ENCODE peak calls at places on chromosome 20, in nine cellular contexts. One of them, this sample, is unnamed.

GRCh38 chr20:64095927-64096326 is 11.4 kb downstream of the NPBWR2 start:
- DNase-seq in stimulated activated CD4-positive, alpha-beta T cell treated with anti-CD3 and anti-CD28 coated beads, Interleukin-12 subunit alpha, Interleukin-12 subunit beta, amount 100 ng/mL, for 48 hours: no peak
- DNase-seq in H9: no peak
- DNase-seq in glutamatergic neuron: no peak
- DNase-seq in Right ventricle myocardium superior: no peak
- DNase-seq in foreskin fibroblast: no peak
- DNase-seq in MM.1S: no peak
- DNase-seq in cardiac muscle cell: no peak
- DNase-seq in fibroblast of pulmonary artery: no peak
- DNase-seq in this sample: no peak

GRCh38 chr20:44081888-44082287 is 105.1 kb downstream of the JPH2 start:
- DNase-seq in stimulated activated CD4-positive, alpha-beta T cell treated with anti-CD3 and anti-CD28 coated beads, Interleukin-12 subunit alpha, Interleukin-12 subunit beta, amount 100 ng/mL, for 48 hours: no peak
- DNase-seq in H9: no peak
- DNase-seq in glutamatergic neuron: no peak
- DNase-seq in Right ventricle myocardium superior: no peak
- DNase-seq in foreskin fibroblast: no peak
- DNase-seq in MM.1S: no peak
- DNase-seq in cardiac muscle cell: no peak
- DNase-seq in fibroblast of pulmonary artery: no peak
- DNase-seq in this sample: no peak

GRCh38 chr20:62740286-62741141 is 31.9 kb downstream of the NTSR1 start:
- DNase-seq in stimulated activated CD4-positive, alpha-beta T cell treated with anti-CD3 and anti-CD28 coated beads, Interleukin-12 subunit alpha, Interleukin-12 subunit beta, amount 100 ng/mL, for 48 hours: peak
- DNase-seq in H9: no peak
- DNase-seq in glutamatergic neuron: peak
- DNase-seq in Right ventricle myocardium superior: peak
- DNase-seq in foreskin fibroblast: peak
- DNase-seq in MM.1S: peak
- DNase-seq in cardiac muscle cell: no peak
- DNase-seq in fibroblast of pulmonary artery: peak
- DNase-seq in this sample: no peak

GRCh38 chr20:41466836-41467619 is 100.4 kb upstream of the EMILIN3 start:
- DNase-seq in stimulated activated CD4-positive, alpha-beta T cell treated with anti-CD3 and anti-CD28 coated beads, Interleukin-12 subunit alpha, Interleukin-12 subunit beta, amount 100 ng/mL, for 48 hours: no peak
- DNase-seq in H9: no peak
- DNase-seq in glutamatergic neuron: no peak
- DNase-seq in Right ventricle myocardium superior: no peak
- DNase-seq in foreskin fibroblast: no peak
- DNase-seq in MM.1S: no peak
- DNase-seq in cardiac muscle cell: no peak
- DNase-seq in fibroblast of pulmonary artery: no peak
- DNase-seq in this sample: no peak

GRCh38 chr20:36875702-36876472 is at the start of gene TLDC2:
- DNase-seq in stimulated activated CD4-positive, alpha-beta T cell treated with anti-CD3 and anti-CD28 coated beads, Interleukin-12 subunit alpha, Interleukin-12 subunit beta, amount 100 ng/mL, for 48 hours: no peak
- DNase-seq in H9: no peak
- DNase-seq in glutamatergic neuron: no peak
- DNase-seq in Right ventricle myocardium superior: no peak
- DNase-seq in foreskin fibroblast: no peak
- DNase-seq in MM.1S: peak
- DNase-seq in cardiac muscle cell: no peak
- DNase-seq in fibroblast of pulmonary artery: no peak
- DNase-seq in this sample: no peak

GRCh38 chr20:10647471-10647870 is 26.3 kb downstream of the JAG1 start:
- DNase-seq in stimulated activated CD4-positive, alpha-beta T cell treated with anti-CD3 and anti-CD28 coated beads, Interleukin-12 subunit alpha, Interleukin-12 subunit beta, amount 100 ng/mL, for 48 hours: no peak
- DNase-seq in H9: no peak
- DNase-seq in glutamatergic neuron: peak
- DNase-seq in Right ventricle myocardium superior: no peak
- DNase-seq in foreskin fibroblast: peak
- DNase-seq in MM.1S: no peak
- DNase-seq in cardiac muscle cell: peak
- DNase-seq in fibroblast of pulmonary artery: no peak
- DNase-seq in this sample: peak

GRCh38 chr20:11232896-11233295 is 559.1 kb upstream of the JAG1 start:
- DNase-seq in stimulated activated CD4-positive, alpha-beta T cell treated with anti-CD3 and anti-CD28 coated beads, Interleukin-12 subunit alpha, Interleukin-12 subunit beta, amount 100 ng/mL, for 48 hours: no peak
- DNase-seq in H9: no peak
- DNase-seq in glutamatergic neuron: no peak
- DNase-seq in Right ventricle myocardium superior: no peak
- DNase-seq in foreskin fibroblast: peak
- DNase-seq in MM.1S: no peak
- DNase-seq in cardiac muscle cell: no peak
- DNase-seq in fibroblast of pulmonary artery: no peak
- DNase-seq in this sample: no peak

GRCh38 chr20:58233881-58234528 is 5.6 kb upstream of the ANKRD60 start:
- DNase-seq in stimulated activated CD4-positive, alpha-beta T cell treated with anti-CD3 and anti-CD28 coated beads, Interleukin-12 subunit alpha, Interleukin-12 subunit beta, amount 100 ng/mL, for 48 hours: no peak
- DNase-seq in H9: peak
- DNase-seq in glutamatergic neuron: peak
- DNase-seq in Right ventricle myocardium superior: no peak
- DNase-seq in foreskin fibroblast: peak
- DNase-seq in MM.1S: no peak
- DNase-seq in cardiac muscle cell: peak
- DNase-seq in fibroblast of pulmonary artery: no peak
- DNase-seq in this sample: peak

GRCh38 chr20:62578294-62578897 is 63.9 kb upstream of the SLCO4A1 start:
- DNase-seq in stimulated activated CD4-positive, alpha-beta T cell treated with anti-CD3 and anti-CD28 coated beads, Interleukin-12 subunit alpha, Interleukin-12 subunit beta, amount 100 ng/mL, for 48 hours: no peak
- DNase-seq in H9: no peak
- DNase-seq in glutamatergic neuron: no peak
- DNase-seq in Right ventricle myocardium superior: no peak
- DNase-seq in foreskin fibroblast: no peak
- DNase-seq in MM.1S: no peak
- DNase-seq in cardiac muscle cell: no peak
- DNase-seq in fibroblast of pulmonary artery: no peak
- DNase-seq in this sample: no peak

GRCh38 chr20:53930651-53931504 is 139.5 kb downstream of the BCAS1 start:
- DNase-seq in stimulated activated CD4-positive, alpha-beta T cell treated with anti-CD3 and anti-CD28 coated beads, Interleukin-12 subunit alpha, Interleukin-12 subunit beta, amount 100 ng/mL, for 48 hours: no peak
- DNase-seq in H9: no peak
- DNase-seq in glutamatergic neuron: no peak
- DNase-seq in Right ventricle myocardium superior: no peak
- DNase-seq in foreskin fibroblast: peak
- DNase-seq in MM.1S: no peak
- DNase-seq in cardiac muscle cell: no peak
- DNase-seq in fibroblast of pulmonary artery: no peak
- DNase-seq in this sample: no peak

GRCh38 chr20:61640171-61640570 is 388.1 kb downstream of the CDH4 start:
- DNase-seq in stimulated activated CD4-positive, alpha-beta T cell treated with anti-CD3 and anti-CD28 coated beads, Interleukin-12 subunit alpha, Interleukin-12 subunit beta, amount 100 ng/mL, for 48 hours: no peak
- DNase-seq in H9: no peak
- DNase-seq in glutamatergic neuron: no peak
- DNase-seq in Right ventricle myocardium superior: peak
- DNase-seq in foreskin fibroblast: peak
- DNase-seq in MM.1S: no peak
- DNase-seq in cardiac muscle cell: no peak
- DNase-seq in fibroblast of pulmonary artery: no peak
- DNase-seq in this sample: no peak

GRCh38 chr20:4794846-4795245 is 73.1 kb downstream of the PRND start:
- DNase-seq in stimulated activated CD4-positive, alpha-beta T cell treated with anti-CD3 and anti-CD28 coated beads, Interleukin-12 subunit alpha, Interleukin-12 subunit beta, amount 100 ng/mL, for 48 hours: no peak
- DNase-seq in H9: no peak
- DNase-seq in glutamatergic neuron: no peak
- DNase-seq in Right ventricle myocardium superior: no peak
- DNase-seq in foreskin fibroblast: peak
- DNase-seq in MM.1S: peak
- DNase-seq in cardiac muscle cell: no peak
- DNase-seq in fibroblast of pulmonary artery: no peak
- DNase-seq in this sample: no peak

GRCh38 chr20:32358632-32358882 is 426 bp downstream of the ASXL1 start:
- DNase-seq in stimulated activated CD4-positive, alpha-beta T cell treated with anti-CD3 and anti-CD28 coated beads, Interleukin-12 subunit alpha, Interleukin-12 subunit beta, amount 100 ng/mL, for 48 hours: no peak
- DNase-seq in H9: no peak
- DNase-seq in glutamatergic neuron: no peak
- DNase-seq in Right ventricle myocardium superior: no peak
- DNase-seq in foreskin fibroblast: no peak
- DNase-seq in MM.1S: no peak
- DNase-seq in cardiac muscle cell: no peak
- DNase-seq in fibroblast of pulmonary artery: no peak
- DNase-seq in this sample: no peak

GRCh38 chr20:57315083-57315963 is 14.3 kb upstream of the SPO11 start:
- DNase-seq in stimulated activated CD4-positive, alpha-beta T cell treated with anti-CD3 and anti-CD28 coated beads, Interleukin-12 subunit alpha, Interleukin-12 subunit beta, amount 100 ng/mL, for 48 hours: no peak
- DNase-seq in H9: no peak
- DNase-seq in glutamatergic neuron: no peak
- DNase-seq in Right ventricle myocardium superior: no peak
- DNase-seq in foreskin fibroblast: no peak
- DNase-seq in MM.1S: no peak
- DNase-seq in cardiac muscle cell: no peak
- DNase-seq in fibroblast of pulmonary artery: no peak
- DNase-seq in this sample: no peak

GRCh38 chr20:64266988-64267387 is 11.4 kb downstream of the PCMTD2 start:
- DNase-seq in stimulated activated CD4-positive, alpha-beta T cell treated with anti-CD3 and anti-CD28 coated beads, Interleukin-12 subunit alpha, Interleukin-12 subunit beta, amount 100 ng/mL, for 48 hours: no peak
- DNase-seq in H9: no peak
- DNase-seq in glutamatergic neuron: no peak
- DNase-seq in Right ventricle myocardium superior: no peak
- DNase-seq in foreskin fibroblast: no peak
- DNase-seq in MM.1S: no peak
- DNase-seq in cardiac muscle cell: no peak
- DNase-seq in fibroblast of pulmonary artery: no peak
- DNase-seq in this sample: no peak

GRCh38 chr20:62739581-62740285 is 31.1 kb downstream of the NTSR1 start:
- DNase-seq in stimulated activated CD4-positive, alpha-beta T cell treated with anti-CD3 and anti-CD28 coated beads, Interleukin-12 subunit alpha, Interleukin-12 subunit beta, amount 100 ng/mL, for 48 hours: peak
- DNase-seq in H9: no peak
- DNase-seq in glutamatergic neuron: peak
- DNase-seq in Right ventricle myocardium superior: peak
- DNase-seq in foreskin fibroblast: peak
- DNase-seq in MM.1S: no peak
- DNase-seq in cardiac muscle cell: no peak
- DNase-seq in fibroblast of pulmonary artery: no peak
- DNase-seq in this sample: no peak

GRCh38 chr20:61683721-61684120 is 382.0 kb downstream of the TAF4 start:
- DNase-seq in stimulated activated CD4-positive, alpha-beta T cell treated with anti-CD3 and anti-CD28 coated beads, Interleukin-12 subunit alpha, Interleukin-12 subunit beta, amount 100 ng/mL, for 48 hours: no peak
- DNase-seq in H9: no peak
- DNase-seq in glutamatergic neuron: no peak
- DNase-seq in Right ventricle myocardium superior: peak
- DNase-seq in foreskin fibroblast: no peak
- DNase-seq in MM.1S: no peak
- DNase-seq in cardiac muscle cell: no peak
- DNase-seq in fibroblast of pulmonary artery: no peak
- DNase-seq in this sample: no peak

GRCh38 chr20:36506253-36506652 is 35.1 kb upstream of the MYL9 start:
- DNase-seq in stimulated activated CD4-positive, alpha-beta T cell treated with anti-CD3 and anti-CD28 coated beads, Interleukin-12 subunit alpha, Interleukin-12 subunit beta, amount 100 ng/mL, for 48 hours: no peak
- DNase-seq in H9: no peak
- DNase-seq in glutamatergic neuron: no peak
- DNase-seq in Right ventricle myocardium superior: no peak
- DNase-seq in foreskin fibroblast: peak
- DNase-seq in MM.1S: peak
- DNase-seq in cardiac muscle cell: peak
- DNase-seq in fibroblast of pulmonary artery: peak
- DNase-seq in this sample: no peak

GRCh38 chr20:6120491-6120988 is 2.3 kb downstream of the FERMT1 start:
- DNase-seq in stimulated activated CD4-positive, alpha-beta T cell treated with anti-CD3 and anti-CD28 coated beads, Interleukin-12 subunit alpha, Interleukin-12 subunit beta, amount 100 ng/mL, for 48 hours: no peak
- DNase-seq in H9: no peak
- DNase-seq in glutamatergic neuron: no peak
- DNase-seq in Right ventricle myocardium superior: no peak
- DNase-seq in foreskin fibroblast: peak
- DNase-seq in MM.1S: no peak
- DNase-seq in cardiac muscle cell: no peak
- DNase-seq in fibroblast of pulmonary artery: no peak
- DNase-seq in this sample: no peak

GRCh38 chr20:8853805-8854338 is 215.0 kb upstream of the PLCB4 start:
- DNase-seq in stimulated activated CD4-positive, alpha-beta T cell treated with anti-CD3 and anti-CD28 coated beads, Interleukin-12 subunit alpha, Interleukin-12 subunit beta, amount 100 ng/mL, for 48 hours: no peak
- DNase-seq in H9: peak
- DNase-seq in glutamatergic neuron: no peak
- DNase-seq in Right ventricle myocardium superior: no peak
- DNase-seq in foreskin fibroblast: peak
- DNase-seq in MM.1S: peak
- DNase-seq in cardiac muscle cell: peak
- DNase-seq in fibroblast of pulmonary artery: peak
- DNase-seq in this sample: peak

GRCh38 chr20:51468636-51469035 is 73.9 kb downstream of the NFATC2 start:
- DNase-seq in stimulated activated CD4-positive, alpha-beta T cell treated with anti-CD3 and anti-CD28 coated beads, Interleukin-12 subunit alpha, Interleukin-12 subunit beta, amount 100 ng/mL, for 48 hours: no peak
- DNase-seq in H9: no peak
- DNase-seq in glutamatergic neuron: no peak
- DNase-seq in Right ventricle myocardium superior: no peak
- DNase-seq in foreskin fibroblast: no peak
- DNase-seq in MM.1S: no peak
- DNase-seq in cardiac muscle cell: no peak
- DNase-seq in fibroblast of pulmonary artery: no peak
- DNase-seq in this sample: no peak

GRCh38 chr20:5309971-5310370 is 6.8 kb downstream of the PROKR2 start:
- DNase-seq in stimulated activated CD4-positive, alpha-beta T cell treated with anti-CD3 and anti-CD28 coated beads, Interleukin-12 subunit alpha, Interleukin-12 subunit beta, amount 100 ng/mL, for 48 hours: no peak
- DNase-seq in H9: no peak
- DNase-seq in glutamatergic neuron: no peak
- DNase-seq in Right ventricle myocardium superior: no peak
- DNase-seq in foreskin fibroblast: peak
- DNase-seq in MM.1S: no peak
- DNase-seq in cardiac muscle cell: no peak
- DNase-seq in fibroblast of pulmonary artery: peak
- DNase-seq in this sample: no peak

GRCh38 chr20:44861547-44862006 is 23.9 kb upstream of the YWHAB start:
- DNase-seq in stimulated activated CD4-positive, alpha-beta T cell treated with anti-CD3 and anti-CD28 coated beads, Interleukin-12 subunit alpha, Interleukin-12 subunit beta, amount 100 ng/mL, for 48 hours: no peak
- DNase-seq in H9: no peak
- DNase-seq in glutamatergic neuron: no peak
- DNase-seq in Right ventricle myocardium superior: peak
- DNase-seq in foreskin fibroblast: peak
- DNase-seq in MM.1S: no peak
- DNase-seq in cardiac muscle cell: no peak
- DNase-seq in fibroblast of pulmonary artery: peak
- DNase-seq in this sample: no peak

GRCh38 chr20:4299773-4300172 is 284.4 kb upstream of the RNF24 start:
- DNase-seq in stimulated activated CD4-positive, alpha-beta T cell treated with anti-CD3 and anti-CD28 coated beads, Interleukin-12 subunit alpha, Interleukin-12 subunit beta, amount 100 ng/mL, for 48 hours: no peak
- DNase-seq in H9: no peak
- DNase-seq in glutamatergic neuron: no peak
- DNase-seq in Right ventricle myocardium superior: no peak
- DNase-seq in foreskin fibroblast: peak
- DNase-seq in MM.1S: no peak
- DNase-seq in cardiac muscle cell: no peak
- DNase-seq in fibroblast of pulmonary artery: no peak
- DNase-seq in this sample: no peak

GRCh38 chr20:35657271-35657670 is 7.4 kb downstream of the CPNE1 start:
- DNase-seq in stimulated activated CD4-positive, alpha-beta T cell treated with anti-CD3 and anti-CD28 coated beads, Interleukin-12 subunit alpha, Interleukin-12 subunit beta, amount 100 ng/mL, for 48 hours: no peak
- DNase-seq in H9: no peak
- DNase-seq in glutamatergic neuron: no peak
- DNase-seq in Right ventricle myocardium superior: no peak
- DNase-seq in foreskin fibroblast: no peak
- DNase-seq in MM.1S: no peak
- DNase-seq in cardiac muscle cell: no peak
- DNase-seq in fibroblast of pulmonary artery: no peak
- DNase-seq in this sample: no peak

GRCh38 chr20:33337119-33337518 is 54.1 kb downstream of the BPIFB1 start:
- DNase-seq in stimulated activated CD4-positive, alpha-beta T cell treated with anti-CD3 and anti-CD28 coated beads, Interleukin-12 subunit alpha, Interleukin-12 subunit beta, amount 100 ng/mL, for 48 hours: no peak
- DNase-seq in H9: no peak
- DNase-seq in glutamatergic neuron: no peak
- DNase-seq in Right ventricle myocardium superior: no peak
- DNase-seq in foreskin fibroblast: no peak
- DNase-seq in MM.1S: no peak
- DNase-seq in cardiac muscle cell: no peak
- DNase-seq in fibroblast of pulmonary artery: no peak
- DNase-seq in this sample: no peak

GRCh38 chr20:1371830-1372539 is 20.9 kb downstream of the FKBP1A start:
- DNase-seq in stimulated activated CD4-positive, alpha-beta T cell treated with anti-CD3 and anti-CD28 coated beads, Interleukin-12 subunit alpha, Interleukin-12 subunit beta, amount 100 ng/mL, for 48 hours: no peak
- DNase-seq in H9: no peak
- DNase-seq in glutamatergic neuron: no peak
- DNase-seq in Right ventricle myocardium superior: no peak
- DNase-seq in foreskin fibroblast: no peak
- DNase-seq in MM.1S: no peak
- DNase-seq in cardiac muscle cell: no peak
- DNase-seq in fibroblast of pulmonary artery: no peak
- DNase-seq in this sample: no peak